ENCODE peak calls at places on chromosomes 4 and X, in six cellular contexts. D, Z, C, A, M and E are unnamed samples. For H3K4me1, the result is how much of the 10 kb centered on the place peaks cover.

GRCh38 chr4:112099701-112100289 is 45.5 kb upstream of the FAM241A start:
- DNase-seq in D (no peak), C (peak), A (peak), Z (no peak), M (peak), E (no peak)

GRCh38 chr4:101696276-101697010 is 94.1 kb upstream of the BANK1 start:
- DNase-seq in C (no peak), Z (no peak), M (no peak), D (no peak), A (no peak), E (no peak)

GRCh38 chr4:6424425-6424824 is 48.0 kb downstream of the PPP2R2C start:
- DNase-seq in Z (no peak), A (no peak), M (no peak), D (no peak), C (no peak), E (no peak)

GRCh38 chr4:72084587-72085011 is 52.8 kb downstream of the NPFFR2 start:
- DNase-seq in Z (no peak), M (no peak), D (no peak), A (no peak), C (no peak), E (no peak)

GRCh38 chr4:98046665-98047064 is 96.6 kb downstream of the STPG2 start:
- DNase-seq in D (no peak), A (no peak), M (no peak), C (no peak), Z (no peak), E (peak)

GRCh38 chr4:185016946-185017797 is 1.1 kb upstream of the HELT start:
- DNase-seq in D (no peak), A (peak), M (no peak), C (no peak), Z (no peak), E (no peak)

GRCh38 chr4:151302432-151302831 is 23.0 kb downstream of the SH3D19 start:
- DNase-seq in A (no peak), D (no peak), C (peak), M (no peak), Z (no peak), E (no peak)

GRCh38 chrX:109793191-109793590 is 60.1 kb upstream of the ACSL4 start:
- DNase-seq in A (no peak), C (no peak), M (no peak), D (no peak), Z (no peak), E (no peak)

GRCh38 chrX:10017866-10018265 is 50.7 kb downstream of the CLDN34 start:
- DNase-seq in C (peak), A (peak), M (peak), D (no peak), Z (no peak), E (no peak)

GRCh38 chr4:160044693-160045092 is 941.8 kb downstream of the RAPGEF2 start:
- DNase-seq in C (no peak), M (no peak), A (no peak), D (no peak), Z (no peak), E (no peak)

DNA sequence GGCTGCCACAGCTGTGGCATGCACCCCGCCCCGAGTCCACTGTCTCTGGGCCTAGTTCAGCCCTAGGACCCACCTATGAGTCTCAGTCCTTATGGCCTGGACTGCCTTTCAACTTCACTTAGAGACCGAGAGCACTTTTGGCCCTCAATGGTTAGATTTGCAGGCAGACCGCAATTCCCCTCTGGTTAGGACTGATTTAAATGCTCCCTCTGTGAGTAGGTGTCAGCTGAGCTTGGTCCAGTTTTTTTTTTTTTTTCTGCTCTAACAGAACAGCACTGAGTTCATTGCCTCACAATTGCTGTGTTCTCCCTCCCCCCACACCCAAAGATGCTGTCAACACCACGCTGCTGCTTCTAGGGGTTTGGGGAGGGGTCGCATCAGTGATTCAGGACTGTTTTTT is 143.2 kb downstream of the BMP15 start:
- DNase-seq in A (no peak), Z (no peak), M (no peak), D (no peak), C (no peak), E (no peak)
- H3K4me1 ChIP-seq in A (under half), Z (under half), M (under half), D (under half), C (under half), E (under half)

DNA sequence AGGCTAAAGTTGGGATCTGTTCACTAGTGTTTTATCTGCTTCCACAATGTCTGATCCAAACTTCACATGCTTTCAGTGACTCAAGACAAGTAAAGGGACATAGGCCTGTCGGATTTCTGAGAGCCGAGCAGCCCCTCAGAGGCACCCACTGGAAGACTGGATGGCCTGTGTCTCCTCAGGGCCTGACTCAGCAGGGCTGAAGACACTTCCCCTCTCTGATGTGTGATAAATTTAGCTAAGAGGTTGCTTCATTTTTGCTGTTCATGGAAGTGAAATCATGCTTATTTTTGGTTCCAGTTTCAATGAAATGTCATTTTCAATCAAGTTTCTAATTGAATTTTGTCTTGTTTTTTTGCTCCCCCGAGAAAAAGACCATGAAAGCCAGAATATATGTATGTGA is 93.7 kb downstream of the MXRA5 start:
- DNase-seq in Z (no peak), A (no peak), C (no peak), M (no peak), D (no peak), E (no peak)
- H3K27ac ChIP-seq in Z (no peak), A (no peak), C (no peak), M (no peak), D (no peak), E (no peak)

GRCh38 chr4:119823045-119823444 is 194.4 kb upstream of the PDE5A start:
- DNase-seq in C (no peak), Z (no peak), M (no peak), A (no peak), D (no peak), E (no peak)
- H3K4me1 ChIP-seq in C (under half), Z (under half), M (under half), A (under half), D (under half), E (under half)

DNA sequence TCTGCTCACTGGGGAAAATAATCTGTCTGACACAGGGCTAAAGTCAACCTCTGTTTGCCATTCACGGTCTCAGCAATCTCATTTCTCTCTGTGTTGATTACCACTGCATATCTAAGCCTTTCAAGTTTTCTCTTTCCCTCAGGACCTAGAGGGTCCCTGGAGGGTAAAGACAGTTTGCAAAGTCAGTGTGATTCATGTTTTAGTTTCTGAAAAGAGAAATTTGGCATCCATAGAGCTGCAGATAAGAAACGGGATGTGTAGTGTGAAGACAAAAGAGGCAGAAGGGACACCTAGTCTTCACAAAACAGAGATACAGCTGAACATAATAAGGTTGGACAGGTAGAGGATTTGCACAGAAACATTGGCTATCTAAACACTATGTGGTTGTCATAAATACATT is 34.5 kb upstream of the KDR start:
- DNase-seq in D (no peak), M (no peak), C (no peak), Z (no peak), A (no peak), E (no peak)
- H3K27ac ChIP-seq in D (no peak), M (no peak), C (no peak), Z (no peak), A (no peak), E (no peak)

GRCh38 chr4:73702796-73703287 is 37.5 kb upstream of the CXCL8 start:
- DNase-seq in A (no peak), D (no peak), C (peak), Z (no peak), M (no peak), E (no peak)
- H3K4me1 ChIP-seq in A (half or more), D (under half), C (under half), Z (under half), M (under half), E (under half)

GRCh38 chr4:173194175-173194574 is 25.6 kb downstream of the GALNT7 start:
- DNase-seq in M (no peak), A (no peak), Z (no peak), C (no peak), D (no peak), E (no peak)

GRCh38 chr4:173199553-173199952 is 30.9 kb downstream of the GALNT7 start:
- DNase-seq in D (no peak), A (no peak), M (no peak), Z (no peak), C (no peak), E (no peak)

GRCh38 chr4:173195132-173195531 is 26.5 kb downstream of the GALNT7 start:
- DNase-seq in D (no peak), A (no peak), Z (no peak), C (no peak), M (no peak), E (no peak)

GRCh38 chr4:173192375-173193162 is 24.0 kb downstream of the GALNT7 start:
- DNase-seq in D (no peak), M (no peak), A (peak), C (no peak), Z (no peak), E (peak)

GRCh38 chr4:173195708-173196107 is 27.1 kb downstream of the GALNT7 start:
- DNase-seq in Z (no peak), D (no peak), A (no peak), C (no peak), M (no peak), E (no peak)
- H3K27ac ChIP-seq in Z (no peak), D (no peak), A (no peak), C (no peak), M (no peak), E (no peak)

DNA sequence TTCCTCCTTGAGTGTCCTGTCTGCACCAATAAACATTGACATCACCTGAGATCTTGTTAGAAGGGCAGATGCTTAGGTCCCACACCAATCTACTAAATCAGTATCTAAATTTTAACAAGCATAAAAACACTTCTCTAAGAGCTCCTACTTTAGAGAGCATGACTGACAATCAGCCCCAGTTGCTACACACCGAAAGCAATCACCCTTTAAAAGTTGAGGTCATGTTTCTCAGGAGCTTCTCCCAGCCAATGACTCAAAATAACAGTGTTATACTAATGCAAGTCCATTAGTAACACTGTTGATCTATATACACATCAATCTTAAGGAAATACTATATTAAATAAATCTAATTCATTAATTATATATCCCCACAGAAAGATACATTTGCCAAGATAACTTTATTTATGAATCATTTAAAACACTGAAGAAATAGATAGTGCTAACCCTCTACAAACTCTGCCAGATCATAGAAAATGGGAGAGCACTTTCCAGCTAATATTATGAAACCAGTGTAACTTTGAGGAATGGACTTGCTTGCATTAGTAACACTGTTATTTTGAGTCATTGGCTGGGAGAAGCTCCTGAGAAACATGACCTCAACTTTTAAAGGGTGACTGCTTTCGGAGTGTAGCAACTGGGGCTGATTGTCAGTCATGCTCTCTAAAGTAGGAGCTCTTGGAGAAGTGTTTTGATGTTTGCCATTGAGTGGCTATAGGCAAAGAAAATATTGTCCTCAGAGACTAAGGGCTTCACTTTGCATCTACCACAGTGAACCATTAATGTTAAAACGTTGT is 109.8 kb upstream of the HDX start:
- DNase-seq in A (no peak), M (no peak), C (no peak), D (no peak), Z (no peak), E (no peak)
- H3K4me1 ChIP-seq in A (under half), M (under half), C (under half), D (under half), Z (under half), E (under half)

DNA sequence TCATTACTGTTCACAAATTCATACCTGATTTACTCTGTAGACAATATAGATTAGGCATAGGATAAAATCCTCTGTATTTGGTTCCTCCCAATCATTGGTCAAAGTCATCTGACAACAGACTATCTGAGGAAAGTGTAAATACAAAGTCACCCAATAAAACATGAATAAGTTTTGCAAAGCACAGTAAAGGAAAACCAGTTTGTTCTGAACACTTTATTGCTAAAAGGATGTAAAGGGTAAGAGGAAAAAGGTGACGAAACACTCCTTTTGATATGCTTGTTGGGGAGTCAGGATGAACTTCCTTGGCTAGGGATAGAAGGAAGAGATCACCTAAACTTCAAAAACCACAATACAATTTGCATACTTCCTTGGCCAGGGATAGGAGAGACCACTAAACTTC is 10.9 kb downstream of the MAD2L1 start:
- DNase-seq in A (no peak), D (no peak), C (no peak), Z (no peak), M (no peak), E (no peak)
- H3K27ac ChIP-seq in A (no peak), D (no peak), C (peak), Z (peak), M (no peak), E (no peak)